ENCODE peak calls at places on chromosomes 13 and 19, in six cellular contexts. N, L, C, W, X and Q are unnamed samples.

GRCh38 chr13:113448885-113449692 is 4.2 kb downstream of the ADPRHL1 start:
- DNase-seq in C (no peak), L (peak; percentile 99), X (peak; percentile 79), W (no peak), N (no peak), Q (no peak)

GRCh38 chr13:79870123-79870522 is 389.2 kb downstream of the NDFIP2 start:
- DNase-seq in N (no peak), C (no peak), W (no peak), X (no peak), L (peak; percentile 4), Q (no peak)

GRCh38 chr13:40974460-40975407 is 44.4 kb downstream of the ELF1 start:
- DNase-seq in L (no peak), X (peak; percentile 27), C (peak; percentile 20), N (no peak), W (no peak), Q (no peak)

GRCh38 chr19:56601375-56601774 is 6.3 kb downstream of the ZNF71 start:
- DNase-seq in X (no peak), L (no peak), C (no peak), N (no peak), W (no peak), Q (no peak)

GRCh38 chr19:15584095-15584494 is 30.9 kb upstream of the CYP4F8 start:
- DNase-seq in L (no peak), X (no peak), N (no peak), C (no peak), W (no peak), Q (no peak)

GRCh38 chr13:20637811-20638210 is 65.7 kb upstream of the IL17D start:
- DNase-seq in W (no peak), N (no peak), X (no peak), C (no peak), L (no peak), Q (no peak)

GRCh38 chr19:50818859-50819472 is 4.6 kb downstream of the KLK1 start:
- DNase-seq in W (no peak), L (no peak), N (no peak), C (no peak), X (no peak), Q (no peak)

GRCh38 chr19:46902402-46902766 is 41.6 kb downstream of the ARHGAP35 start:
- DNase-seq in L (no peak), N (no peak), W (no peak), X (no peak), C (no peak), Q (no peak)

GRCh38 chr19:42285988-42286348 is 16.0 kb upstream of the PRR19 start:
- DNase-seq in W (no peak), L (no peak), C (no peak), X (no peak), N (no peak), Q (no peak)

GRCh38 chr13:80100636-80101035 is 240.3 kb downstream of the SPRY2 start:
- DNase-seq in X (no peak), L (no peak), N (no peak), C (no peak), W (no peak), Q (no peak)